ENCODE peak calls at places on chromosome 2, in five cellular contexts. One of them, this sample, is unnamed.

GRCh38 chr2:85504434-85505261 is 34.3 kb upstream of the MAT2A start:
- DNase-seq in HFF-Myc: peak
- DNase-seq in coronary artery: no peak
- DNase-seq in prostate gland: peak
- DNase-seq in A549: peak
- DNase-seq in this sample: no peak

GRCh38 chr2:170715062-170715931 is at the start of gene SP5:
- DNase-seq in coronary artery: no peak
- DNase-seq in prostate gland: peak
- DNase-seq in HFF-Myc: no peak
- DNase-seq in A549: peak
- DNase-seq in this sample: peak

GRCh38 chr2:142065156-142065555 is 65.7 kb downstream of the LRP1B start:
- DNase-seq in A549: no peak
- DNase-seq in coronary artery: no peak
- DNase-seq in prostate gland: no peak
- DNase-seq in HFF-Myc: no peak
- DNase-seq in this sample: no peak

GRCh38 chr2:200406379-200406778 is 99.9 kb downstream of the SPATS2L start:
- DNase-seq in coronary artery: no peak
- DNase-seq in prostate gland: no peak
- DNase-seq in A549: no peak
- DNase-seq in HFF-Myc: no peak
- DNase-seq in this sample: no peak

GRCh38 chr2:72414108-72414507 is 266.4 kb upstream of the CYP26B1 start:
- DNase-seq in prostate gland: no peak
- DNase-seq in coronary artery: no peak
- DNase-seq in HFF-Myc: no peak
- DNase-seq in A549: no peak
- DNase-seq in this sample: no peak

GRCh38 chr2:147829106-147829505 is 15.7 kb upstream of the ACVR2A start:
- DNase-seq in A549: peak
- DNase-seq in coronary artery: no peak
- DNase-seq in HFF-Myc: peak
- DNase-seq in prostate gland: no peak
- DNase-seq in this sample: no peak

GRCh38 chr2:150165479-150165878 is 322.0 kb downstream of the RND3 start:
- DNase-seq in A549: no peak
- DNase-seq in prostate gland: no peak
- DNase-seq in coronary artery: no peak
- DNase-seq in HFF-Myc: no peak
- DNase-seq in this sample: no peak

GRCh38 chr2:70930371-70931329 is 5.0 kb upstream of the ATP6V1B1 start:
- DNase-seq in coronary artery: peak
- DNase-seq in HFF-Myc: no peak
- DNase-seq in A549: no peak
- DNase-seq in prostate gland: no peak
- DNase-seq in this sample: no peak

GRCh38 chr2:195489101-195489500 is 167.9 kb upstream of the SLC39A10 start:
- DNase-seq in coronary artery: no peak
- DNase-seq in prostate gland: no peak
- DNase-seq in HFF-Myc: no peak
- DNase-seq in A549: no peak
- DNase-seq in this sample: no peak

GRCh38 chr2:236782938-236783337 is 213.3 kb downstream of the ACKR3 start:
- DNase-seq in coronary artery: no peak
- DNase-seq in HFF-Myc: no peak
- DNase-seq in prostate gland: no peak
- DNase-seq in A549: peak
- DNase-seq in this sample: no peak

GRCh38 chr2:5697554-5697953 is 5.4 kb downstream of the SOX11 start:
- DNase-seq in HFF-Myc: no peak
- DNase-seq in A549: no peak
- DNase-seq in prostate gland: no peak
- DNase-seq in coronary artery: no peak
- DNase-seq in this sample: no peak

GRCh38 chr2:28810384-28811285 is at the start of gene SPDYA:
- DNase-seq in A549: peak
- DNase-seq in coronary artery: peak
- DNase-seq in prostate gland: peak
- DNase-seq in HFF-Myc: peak
- DNase-seq in this sample: peak

GRCh38 chr2:217433522-217433921 is 569.3 kb downstream of the TNS1 start:
- DNase-seq in HFF-Myc: no peak
- DNase-seq in A549: no peak
- DNase-seq in coronary artery: no peak
- DNase-seq in prostate gland: no peak
- DNase-seq in this sample: peak

GRCh38 chr2:160006466-160006865 is 55.9 kb downstream of the PLA2R1 start:
- DNase-seq in A549: no peak
- DNase-seq in HFF-Myc: no peak
- DNase-seq in coronary artery: no peak
- DNase-seq in prostate gland: no peak
- DNase-seq in this sample: no peak

GRCh38 chr2:218645126-218645525 is 14.3 kb downstream of the ZNF142 start:
- DNase-seq in HFF-Myc: no peak
- DNase-seq in coronary artery: no peak
- DNase-seq in A549: peak
- DNase-seq in prostate gland: no peak
- DNase-seq in this sample: no peak

GRCh38 chr2:12169060-12169406 is 422.6 kb downstream of the LPIN1 start:
- DNase-seq in HFF-Myc: no peak
- DNase-seq in coronary artery: no peak
- DNase-seq in A549: no peak
- DNase-seq in prostate gland: no peak
- DNase-seq in this sample: no peak

GRCh38 chr2:20618886-20619521 is 31.9 kb downstream of the HS1BP3 start:
- DNase-seq in HFF-Myc: no peak
- DNase-seq in coronary artery: peak
- DNase-seq in prostate gland: no peak
- DNase-seq in A549: no peak
- DNase-seq in this sample: no peak

GRCh38 chr2:53536583-53537361 is 230.8 kb upstream of the CHAC2 start:
- DNase-seq in HFF-Myc: no peak
- DNase-seq in prostate gland: no peak
- DNase-seq in coronary artery: no peak
- DNase-seq in A549: no peak
- DNase-seq in this sample: no peak

GRCh38 chr2:217551229-217551909 is 451.4 kb downstream of the TNS1 start:
- DNase-seq in HFF-Myc: no peak
- DNase-seq in A549: peak
- DNase-seq in coronary artery: no peak
- DNase-seq in prostate gland: no peak
- DNase-seq in this sample: no peak

GRCh38 chr2:233835230-233836186 is 18.8 kb downstream of the HJURP start:
- DNase-seq in prostate gland: no peak
- DNase-seq in coronary artery: peak
- DNase-seq in HFF-Myc: no peak
- DNase-seq in A549: no peak
- DNase-seq in this sample: no peak

GRCh38 chr2:113123731-113124130 is 3.7 kb upstream of the IL1RN start:
- DNase-seq in A549: no peak
- DNase-seq in prostate gland: no peak
- DNase-seq in coronary artery: no peak
- DNase-seq in HFF-Myc: no peak
- DNase-seq in this sample: no peak

GRCh38 chr2:197498937-197499593 is 575 bp downstream of the HSPD1 start:
- DNase-seq in A549: peak
- DNase-seq in HFF-Myc: no peak
- DNase-seq in coronary artery: peak
- DNase-seq in prostate gland: peak
- DNase-seq in this sample: peak

GRCh38 chr2:26642437-26642836 is 1.3 kb upstream of the CIB4 start:
- DNase-seq in A549: no peak
- DNase-seq in coronary artery: no peak
- DNase-seq in prostate gland: no peak
- DNase-seq in HFF-Myc: no peak
- DNase-seq in this sample: no peak

GRCh38 chr2:144996225-144996795 is 476.4 kb upstream of the ZEB2 start:
- DNase-seq in HFF-Myc: no peak
- DNase-seq in coronary artery: no peak
- DNase-seq in prostate gland: no peak
- DNase-seq in A549: no peak
- DNase-seq in this sample: no peak

GRCh38 chr2:217714268-217714643 is 288.5 kb downstream of the TNS1 start:
- DNase-seq in prostate gland: no peak
- DNase-seq in HFF-Myc: no peak
- DNase-seq in coronary artery: peak
- DNase-seq in A549: no peak
- DNase-seq in this sample: peak

GRCh38 chr2:200662727-200663126 is 76.9 kb downstream of the AOX1 start:
- DNase-seq in HFF-Myc: peak
- DNase-seq in prostate gland: no peak
- DNase-seq in coronary artery: no peak
- DNase-seq in A549: peak
- DNase-seq in this sample: no peak

GRCh38 chr2:187519419-187520120 is 34.7 kb downstream of the TFPI start:
- DNase-seq in coronary artery: no peak
- DNase-seq in prostate gland: no peak
- DNase-seq in HFF-Myc: no peak
- DNase-seq in A549: no peak
- DNase-seq in this sample: no peak

GRCh38 chr2:164675698-164676097 is 54.4 kb upstream of the GRB14 start:
- DNase-seq in A549: no peak
- DNase-seq in prostate gland: no peak
- DNase-seq in HFF-Myc: no peak
- DNase-seq in coronary artery: no peak
- DNase-seq in this sample: no peak

GRCh38 chr2:200703926-200704637 is 107.6 kb upstream of the BZW1 start:
- DNase-seq in A549: no peak
- DNase-seq in coronary artery: no peak
- DNase-seq in prostate gland: no peak
- DNase-seq in HFF-Myc: no peak
- DNase-seq in this sample: no peak

GRCh38 chr2:41720702-41721344 is 327.0 kb upstream of the PKDCC start:
- DNase-seq in prostate gland: no peak
- DNase-seq in coronary artery: no peak
- DNase-seq in HFF-Myc: no peak
- DNase-seq in A549: no peak
- DNase-seq in this sample: no peak

GRCh38 chr2:226687641-226688253 is 111.9 kb downstream of the IRS1 start:
- DNase-seq in HFF-Myc: no peak
- DNase-seq in A549: no peak
- DNase-seq in prostate gland: no peak
- DNase-seq in coronary artery: no peak
- DNase-seq in this sample: no peak

DNA sequence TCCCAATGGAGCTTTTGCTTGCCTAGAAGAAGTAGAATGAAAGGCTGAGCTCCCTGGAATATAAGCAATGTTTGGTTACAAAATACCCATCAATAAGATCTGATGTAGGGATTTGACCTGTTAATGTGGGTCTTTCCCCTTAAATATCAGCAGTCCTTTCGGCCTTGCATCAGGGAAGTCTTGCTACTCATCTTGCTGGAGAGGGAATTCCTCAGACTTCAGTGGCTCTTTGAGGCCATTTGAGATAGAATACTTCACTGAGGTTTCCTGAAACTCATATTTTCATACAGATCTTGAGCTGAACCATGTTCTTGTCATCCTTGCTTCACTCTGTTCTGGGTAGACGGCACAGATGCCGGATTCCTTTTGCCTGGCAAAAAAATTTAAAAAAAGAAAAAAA is 3.9 kb downstream of the TWIST2 start:
- DNase-seq in prostate gland: no peak
- DNase-seq in A549: no peak
- DNase-seq in coronary artery: no peak
- DNase-seq in HFF-Myc: no peak
- DNase-seq in this sample: no peak
- H3K4me3 ChIP-seq in prostate gland: no peak
- H3K4me3 ChIP-seq in A549: no peak
- H3K4me3 ChIP-seq in coronary artery: no peak
- H3K4me3 ChIP-seq in HFF-Myc: peak
- H3K4me3 ChIP-seq in this sample: no peak

GRCh38 chr2:95025406-95026319 is at the start of gene MAL:
- DNase-seq in A549: peak
- DNase-seq in prostate gland: no peak
- DNase-seq in HFF-Myc: no peak
- DNase-seq in coronary artery: no peak
- DNase-seq in this sample: peak
- H3K4me3 ChIP-seq in A549: peak
- H3K4me3 ChIP-seq in prostate gland: peak
- H3K4me3 ChIP-seq in HFF-Myc: no peak
- H3K4me3 ChIP-seq in coronary artery: peak
- H3K4me3 ChIP-seq in this sample: peak

DNA sequence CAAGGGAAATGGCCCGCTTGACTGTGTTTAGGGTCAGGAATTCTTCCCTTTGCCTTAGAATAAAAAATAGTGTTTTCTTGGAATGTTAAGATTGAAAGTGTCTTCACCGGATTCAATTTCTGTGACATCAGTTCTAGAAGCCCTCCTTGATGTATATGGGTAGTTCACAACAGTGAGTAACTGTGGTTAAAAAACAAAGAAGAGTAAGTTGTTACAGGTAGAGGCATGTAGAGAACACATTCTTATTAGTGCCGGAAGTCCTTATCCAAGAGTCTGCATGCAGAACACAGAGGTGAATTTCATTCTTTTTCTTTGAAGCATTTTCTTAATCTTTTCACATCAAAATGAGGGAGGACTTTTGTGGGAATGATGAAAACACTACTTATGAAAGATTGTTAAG is 105.5 kb downstream of the FMNL2 start:
- DNase-seq in coronary artery: no peak
- DNase-seq in A549: no peak
- DNase-seq in HFF-Myc: no peak
- DNase-seq in prostate gland: no peak
- DNase-seq in this sample: no peak
- H3K4me3 ChIP-seq in coronary artery: no peak
- H3K4me3 ChIP-seq in A549: no peak
- H3K4me3 ChIP-seq in HFF-Myc: no peak
- H3K4me3 ChIP-seq in prostate gland: no peak
- H3K4me3 ChIP-seq in this sample: no peak

DNA sequence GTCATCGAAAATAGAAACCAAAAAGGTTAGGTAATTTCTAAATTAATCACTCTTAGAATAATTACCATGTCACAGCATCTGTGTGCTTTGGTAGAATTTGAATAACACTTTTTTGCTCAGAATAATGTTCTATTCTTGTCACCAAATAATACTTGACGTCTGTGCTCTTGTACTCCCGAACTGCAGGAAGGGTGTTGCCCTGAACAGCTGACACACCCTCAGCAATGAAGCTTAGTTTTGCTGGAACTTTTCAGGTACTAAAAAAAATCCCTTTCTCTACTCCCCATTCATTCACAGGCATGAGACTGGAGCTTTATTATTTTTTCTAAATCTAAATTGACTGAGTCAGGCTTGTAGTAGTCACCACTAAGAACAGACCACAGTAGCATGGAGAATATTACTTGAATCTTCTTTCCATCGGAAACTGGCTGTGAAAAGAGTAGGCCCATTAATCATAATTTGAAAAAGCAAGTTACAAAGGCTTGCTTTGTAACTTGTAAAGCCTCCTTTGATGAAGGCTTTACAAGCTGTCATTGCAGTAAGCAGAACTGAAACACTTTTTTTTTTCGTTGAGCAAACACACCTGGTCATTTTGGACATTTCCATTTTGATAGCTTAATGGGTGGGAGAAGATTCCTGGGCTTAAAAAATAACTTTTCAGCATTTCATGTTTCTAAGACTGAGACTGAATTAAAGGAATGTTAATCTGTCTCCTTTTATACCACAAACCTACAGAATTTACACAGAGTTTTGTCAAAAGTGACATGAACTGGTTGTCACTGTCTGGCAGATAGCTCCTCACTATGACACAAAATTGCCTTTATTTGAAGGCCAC is 70.3 kb upstream of the PELI1 start:
- DNase-seq in coronary artery: no peak
- DNase-seq in prostate gland: no peak
- DNase-seq in HFF-Myc: no peak
- DNase-seq in A549: no peak
- DNase-seq in this sample: no peak
- H3K4me3 ChIP-seq in coronary artery: no peak
- H3K4me3 ChIP-seq in prostate gland: no peak
- H3K4me3 ChIP-seq in HFF-Myc: no peak
- H3K4me3 ChIP-seq in A549: no peak
- H3K4me3 ChIP-seq in this sample: no peak